ENCODE peak calls at places on chromosome 1, in eight cellular contexts. V is colonic mucosa; S is IMR-90; X is GM06990; L is uterus; I is fibroblast of mammary gland; O is CD8-positive, alpha-beta T cell; H is AG09309. M is an unnamed sample.

GRCh38 chr1:8712413-8713229 is 104.8 kb downstream of the RERE start:
- DNase-seq in X (no peak), V (no peak), L (no peak), S (peak), H (peak), I (peak), O (no peak), M (peak)

GRCh38 chr1:164880199-164880598 is 321.2 kb downstream of the PBX1 start:
- DNase-seq in O (no peak), L (no peak), V (no peak), S (no peak), I (no peak), H (no peak), X (no peak), M (no peak)

GRCh38 chr1:182226618-182227017 is 165.0 kb downstream of the GLUL start:
- DNase-seq in S (no peak), V (no peak), L (no peak), I (no peak), O (no peak), H (no peak), X (no peak), M (no peak)

GRCh38 chr1:220791287-220791686 is 4.6 kb downstream of the MTARC1 start:
- DNase-seq in L (no peak), H (no peak), V (no peak), S (no peak), I (no peak), X (no peak), O (no peak), M (no peak)

GRCh38 chr1:94863919-94864318 is 43.8 kb downstream of the SLC44A3 start:
- DNase-seq in I (peak), S (peak), H (no peak), O (no peak), L (peak), X (no peak), V (peak), M (peak)

GRCh38 chr1:223308141-223308540 is 55.8 kb downstream of the SUSD4 start:
- DNase-seq in O (no peak), L (no peak), V (no peak), X (no peak), I (no peak), S (no peak), H (no peak), M (no peak)

GRCh38 chr1:119739150-119739549 is 27.4 kb downstream of the PHGDH start:
- DNase-seq in I (no peak), L (no peak), O (no peak), X (no peak), H (no peak), V (no peak), S (no peak), M (no peak)

GRCh38 chr1:53112271-53112774 is 30.1 kb downstream of the SLC1A7 start:
- DNase-seq in I (peak), S (peak), H (peak), V (no peak), X (no peak), O (no peak), L (no peak), M (peak)

GRCh38 chr1:241918879-241919278 is 38.7 kb upstream of the BECN2 start:
- DNase-seq in L (no peak), V (no peak), S (peak), I (peak), O (no peak), X (no peak), H (peak), M (peak)

GRCh38 chr1:119251751-119252150 is 111.3 kb upstream of the WARS2 start:
- DNase-seq in I (no peak), X (no peak), O (no peak), H (no peak), V (no peak), S (no peak), L (no peak), M (no peak)

GRCh38 chr1:155226188-155226909 is 17.9 kb downstream of the MTX1 start:
- DNase-seq in V (peak), O (peak), X (no peak), L (peak), S (peak), H (no peak), I (peak), M (peak)

GRCh38 chr1:19872190-19872589 is 10.0 kb upstream of the OTUD3 start:
- DNase-seq in V (peak), I (no peak), L (no peak), S (no peak), H (no peak), X (no peak), O (no peak), M (no peak)

GRCh38 chr1:12613180-12613579 is 4.8 kb downstream of the DHRS3 start:
- DNase-seq in L (no peak), X (no peak), S (no peak), I (no peak), H (no peak), V (no peak), O (no peak), M (no peak)

GRCh38 chr1:35016406-35016805 is 15.3 kb downstream of the ZMYM6 start:
- DNase-seq in V (no peak), X (no peak), L (no peak), I (no peak), O (no peak), S (no peak), H (no peak), M (no peak)

GRCh38 chr1:2188336-2188735 is 6.2 kb downstream of the FAAP20 start:
- DNase-seq in V (no peak), I (no peak), H (no peak), L (no peak), O (no peak), X (no peak), S (no peak), M (no peak)

GRCh38 chr1:6110326-6110725 is 64.6 kb downstream of the KCNAB2 start:
- DNase-seq in S (no peak), L (no peak), X (no peak), O (no peak), I (no peak), H (no peak), V (no peak), M (no peak)

GRCh38 chr1:13892671-13893325 is 192.8 kb downstream of the PRDM2 start:
- DNase-seq in V (peak), S (no peak), L (no peak), O (no peak), I (no peak), H (no peak), X (no peak), M (no peak)

GRCh38 chr1:19644761-19645543 is 841 bp downstream of the NBL1 start:
- DNase-seq in X (no peak), O (peak), S (no peak), I (no peak), L (no peak), H (no peak), V (peak), M (no peak)

GRCh38 chr1:205961405-205961804 is 18.1 kb upstream of the SLC26A9 start:
- DNase-seq in O (no peak), I (no peak), S (no peak), X (peak), L (no peak), H (no peak), V (no peak), M (no peak)

GRCh38 chr1:203503851-203504250 is 9.9 kb downstream of the OPTC start:
- DNase-seq in S (no peak), X (no peak), I (no peak), V (no peak), L (no peak), O (no peak), H (no peak), M (no peak)

GRCh38 chr1:19165501-19165900 is 44.6 kb downstream of the UBR4 start:
- DNase-seq in S (no peak), O (no peak), X (no peak), I (peak), L (no peak), V (peak), H (no peak), M (peak)

GRCh38 chr1:39788758-39789570 is at the start of gene BMP8B:
- DNase-seq in I (no peak), H (no peak), L (no peak), S (no peak), X (peak), O (peak), V (peak), M (no peak)

GRCh38 chr1:94924967-94925366 is 1.9 kb downstream of the CNN3 start:
- DNase-seq in X (no peak), S (peak), L (no peak), I (peak), V (no peak), H (no peak), O (no peak), M (no peak)

GRCh38 chr1:231311696-231312095 is 26.0 kb downstream of the EXOC8 start:
- DNase-seq in X (no peak), S (no peak), O (no peak), V (no peak), I (no peak), L (no peak), H (no peak), M (no peak)

GRCh38 chr1:32971576-32971975 is 7.0 kb upstream of the RNF19B start:
- DNase-seq in O (no peak), V (no peak), I (no peak), S (no peak), X (no peak), L (no peak), H (no peak), M (no peak)

GRCh38 chr1:110164951-110165350 is 14.7 kb downstream of the SLC6A17 start:
- DNase-seq in V (no peak), I (no peak), L (no peak), H (no peak), O (no peak), S (no peak), X (no peak), M (no peak)

GRCh38 chr1:186754542-186755150 is 74.1 kb upstream of the PLA2G4A start:
- DNase-seq in H (no peak), V (no peak), I (no peak), X (no peak), L (no peak), O (no peak), S (no peak), M (no peak)

GRCh38 chr1:99963041-99963795 is 6.6 kb upstream of the SLC35A3 start:
- DNase-seq in I (peak), X (no peak), H (no peak), O (no peak), V (no peak), S (peak), L (no peak), M (peak)

GRCh38 chr1:12405325-12406217 is 175.7 kb downstream of the VPS13D start:
- DNase-seq in V (peak), S (peak), I (peak), O (no peak), H (no peak), X (no peak), L (peak), M (no peak)

GRCh38 chr1:147749792-147750191 is 10.6 kb downstream of the GJA5 start:
- DNase-seq in S (no peak), V (no peak), X (no peak), O (no peak), L (no peak), H (no peak), I (no peak), M (no peak)

GRCh38 chr1:61269648-61270047 is 187.3 kb downstream of the NFIA start:
- DNase-seq in X (no peak), I (no peak), O (no peak), L (no peak), V (no peak), S (no peak), H (no peak), M (no peak)

GRCh38 chr1:2810281-2810680 is 8.8 kb upstream of the TTC34 start:
- DNase-seq in I (no peak), H (no peak), S (no peak), L (no peak), O (no peak), X (no peak), V (no peak), M (no peak)

GRCh38 chr1:9066945-9067807 is 2.3 kb downstream of the SLC2A5 start:
- DNase-seq in I (peak), S (peak), H (peak), X (no peak), L (peak), O (no peak), V (no peak), M (peak)

GRCh38 chr1:201408176-201408814 is 9.2 kb upstream of the LAD1 start:
- DNase-seq in O (peak), S (peak), H (peak), X (peak), L (peak), I (peak), V (peak), M (peak)

GRCh38 chr1:169044971-169045370 is 61.5 kb upstream of the ATP1B1 start:
- DNase-seq in X (no peak), O (no peak), L (no peak), H (no peak), I (no peak), S (no peak), V (no peak), M (no peak)

GRCh38 chr1:150748859-150749719 is 16.5 kb downstream of the CTSS start:
- DNase-seq in I (no peak), L (no peak), S (no peak), O (no peak), X (no peak), V (peak), H (no peak), M (no peak)

GRCh38 chr1:231969078-231969477 is 342.5 kb downstream of the DISC1 start:
- DNase-seq in O (no peak), S (no peak), L (no peak), V (no peak), I (no peak), X (no peak), H (no peak), M (no peak)

GRCh38 chr1:91894036-91894761 is 8.2 kb upstream of the TGFBR3 start:
- DNase-seq in I (peak), L (no peak), H (no peak), V (no peak), S (peak), X (no peak), O (no peak), M (peak)

GRCh38 chr1:212141404-212141803 is 105.9 kb downstream of the DTL start:
- DNase-seq in H (no peak), S (no peak), L (no peak), V (no peak), I (peak), O (no peak), X (no peak), M (no peak)

GRCh38 chr1:165896277-165896676 is 68.9 kb downstream of the UCK2 start:
- DNase-seq in O (no peak), I (peak), S (peak), X (no peak), L (no peak), V (no peak), H (peak), M (peak)

GRCh38 chr1:113109908-113110554 is 37.0 kb downstream of the LRIG2 start:
- DNase-seq in O (no peak), V (no peak), L (peak), H (peak), I (peak), X (no peak), S (peak), M (peak)
- TF ChIP-seq CTCF in O (no peak), V (no peak), L (no peak), H (peak), I (peak), X (no peak), S (peak), M (peak)

GRCh38 chr1:192545781-192546521 is 29.6 kb upstream of the RGS1 start:
- DNase-seq in S (no peak), H (no peak), O (no peak), L (no peak), I (peak), X (peak), V (no peak), M (no peak)
- TF ChIP-seq CTCF in S (no peak), H (no peak), O (no peak), L (no peak), I (peak), X (peak), V (no peak), M (peak)

GRCh38 chr1:67211589-67212563 is 45.6 kb downstream of the IL23R start:
- DNase-seq in L (no peak), S (peak), I (peak), V (peak), H (no peak), O (peak), X (no peak), M (peak)

GRCh38 chr1:67213948-67214347 is 47.7 kb downstream of the IL23R start:
- DNase-seq in X (no peak), H (no peak), O (no peak), V (no peak), I (no peak), S (no peak), L (no peak), M (no peak)

GRCh38 chr1:67214420-67215174 is 48.3 kb downstream of the IL23R start:
- DNase-seq in V (peak), I (peak), L (no peak), H (no peak), O (peak), S (peak), X (peak), M (peak)

GRCh38 chr1:67208217-67208616 is 42.0 kb downstream of the IL23R start:
- DNase-seq in I (no peak), S (no peak), X (no peak), O (no peak), L (no peak), H (no peak), V (no peak), M (no peak)

DNA sequence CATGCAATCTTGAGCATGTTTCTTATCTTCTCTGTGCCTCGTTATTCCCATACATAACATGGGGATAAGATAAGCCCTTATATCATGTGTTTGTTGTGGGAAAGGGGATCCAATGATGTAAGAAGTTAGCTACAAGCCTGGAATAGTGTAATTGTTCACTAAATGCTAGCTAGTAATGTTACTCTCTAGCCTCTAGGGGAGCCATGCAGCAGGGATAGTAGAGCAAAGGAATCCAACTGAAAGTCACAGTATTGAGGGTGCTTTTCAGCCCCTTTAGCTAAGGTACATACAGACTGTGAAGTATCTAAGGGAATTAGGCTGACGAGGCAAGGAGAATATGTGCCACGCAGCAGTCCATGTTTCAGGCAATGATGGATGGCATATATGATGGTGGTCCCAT is 46.9 kb downstream of the IL23R start:
- DNase-seq in V (no peak), S (peak), I (peak), L (no peak), H (no peak), X (no peak), O (no peak), M (peak)
- TF ChIP-seq CTCF in V (no peak), S (peak), I (peak), L (no peak), H (peak), X (peak), O (peak), M (peak)

DNA sequence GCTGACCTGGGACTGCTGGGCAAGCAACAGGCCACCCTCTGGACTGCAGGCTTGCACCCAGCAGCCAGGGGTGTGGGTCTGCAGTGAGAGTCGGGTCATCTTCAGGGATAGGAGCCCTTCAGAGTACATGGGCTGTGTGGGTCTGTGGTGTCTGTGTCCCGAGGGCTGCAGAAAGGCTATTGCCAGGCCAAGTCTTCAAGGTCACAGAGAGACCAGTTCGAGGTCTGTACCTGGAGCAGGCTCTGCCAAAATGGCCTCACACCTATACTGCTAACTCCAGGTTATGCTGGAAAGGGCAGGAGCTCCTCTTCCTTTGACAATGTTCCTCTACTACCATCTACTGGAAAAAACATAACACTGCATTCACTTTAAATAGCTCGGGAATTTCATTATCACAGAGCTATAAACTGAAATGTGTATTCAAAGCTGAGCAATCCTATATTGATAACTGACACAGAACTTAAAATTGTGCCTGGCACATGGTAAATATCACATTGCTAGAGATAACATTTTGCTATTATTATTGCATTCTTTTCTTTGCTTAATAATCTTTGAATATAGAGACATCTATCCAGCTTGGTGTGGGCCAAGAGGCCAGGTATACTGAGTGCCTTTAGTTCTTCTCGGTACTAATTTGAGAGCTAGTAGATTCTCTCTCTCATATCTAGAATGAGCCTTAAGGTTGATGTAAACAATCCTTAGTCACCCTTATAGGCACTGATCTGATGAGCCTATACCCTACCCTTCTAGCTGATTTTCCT is 6.9 kb upstream of the DNAH14 start:
- DNase-seq in X (peak), I (peak), O (no peak), V (no peak), S (peak), L (no peak), H (no peak), M (peak)
- TF ChIP-seq CTCF in X (peak), I (peak), O (peak), V (peak), S (peak), L (peak), H (peak), M (peak)

GRCh38 chr1:161763522-161764098 is 2.5 kb upstream of the ATF6 start:
- DNase-seq in S (no peak), L (no peak), I (peak), X (no peak), O (peak), H (no peak), V (peak), M (no peak)
- TF ChIP-seq CTCF in S (peak), L (no peak), I (peak), X (peak), O (peak), H (peak), V (peak), M (peak)

GRCh38 chr1:218983848-218984247 is 189.8 kb upstream of the LYPLAL1 start:
- DNase-seq in X (no peak), S (no peak), I (no peak), L (no peak), H (no peak), V (no peak), O (no peak), M (no peak)
- TF ChIP-seq CTCF in X (peak), S (peak), I (peak), L (no peak), H (no peak), V (no peak), O (no peak), M (peak)

M was measured in HFFc6.